ENCODE peak calls at places on chromosomes 16 and 17, in nine cellular contexts. Q is lower lobe of right lung, F is fibroblast of lung, A is stomach, G is IMR-90, P is small intestine, Y is endodermal cell, H is heart right ventricle, L is breast epithelium. J is an unnamed sample.

GRCh38 chr16:85104821-85105391 is 7.4 kb downstream of the CIBAR2 start:
- DNase-seq in Q (peak; percentile 72), F (no peak), A (no peak), G (no peak), P (peak; percentile 53), Y (no peak), H (no peak), L (no peak), J (no peak)

GRCh38 chr16:89973654-89974335 is 25.2 kb downstream of the DEF8 start:
- DNase-seq in Q (no peak), F (no peak), A (no peak), G (no peak), P (peak; percentile 93), Y (no peak), H (no peak), L (no peak), J (no peak)

GRCh38 chr17:36188891-36189306 is 7.7 kb downstream of the CCL3L1 start:
- DNase-seq in Q (peak; percentile 73), F (no peak), A (no peak), G (no peak), P (peak; percentile 49), Y (peak; percentile 44), H (peak; percentile 56), L (no peak), J (no peak)

GRCh38 chr17:7250655-7251329 is 742 bp downstream of the CTDNEP1 start:
- DNase-seq in Q (no peak), F (no peak), A (no peak), G (no peak), P (no peak), Y (peak; percentile 67), H (no peak), L (no peak), J (no peak)

GRCh38 chr16:85511938-85512551 is 101.1 kb upstream of the GSE1 start:
- DNase-seq in Q (no peak), F (no peak), A (no peak), G (no peak), P (no peak), Y (no peak), H (no peak), L (no peak), J (no peak)

GRCh38 chr17:42274812-42275526 is 1.2 kb downstream of the STAT5B start:
- DNase-seq in Q (no peak), F (no peak), A (no peak), G (no peak), P (no peak), Y (no peak), H (no peak), L (no peak), J (no peak)

GRCh38 chr17:9865585-9865984 is 39.5 kb downstream of the RCVRN start:
- DNase-seq in Q (no peak), F (no peak), A (no peak), G (no peak), P (no peak), Y (no peak), H (no peak), L (no peak), J (no peak)

GRCh38 chr17:9272506-9272905 is 251.2 kb downstream of the NTN1 start:
- DNase-seq in Q (no peak), F (no peak), A (no peak), G (no peak), P (no peak), Y (no peak), H (no peak), L (no peak), J (no peak)

GRCh38 chr17:59093702-59094231 is 12.9 kb downstream of the TRIM37 start:
- DNase-seq in Q (peak; percentile 52), F (peak; percentile 98), A (no peak), G (peak; percentile 97), P (no peak), Y (no peak), H (peak; percentile 47), L (no peak), J (peak; percentile 41)

GRCh38 chr17:59097876-59098275 is 8.8 kb downstream of the TRIM37 start:
- DNase-seq in Q (no peak), F (no peak), A (no peak), G (no peak), P (no peak), Y (no peak), H (no peak), L (no peak), J (no peak)

GRCh38 chr17:59093145-59093701 is 13.5 kb downstream of the TRIM37 start:
- DNase-seq in Q (no peak), F (no peak), A (no peak), G (no peak), P (no peak), Y (no peak), H (no peak), L (no peak), J (no peak)

DNA sequence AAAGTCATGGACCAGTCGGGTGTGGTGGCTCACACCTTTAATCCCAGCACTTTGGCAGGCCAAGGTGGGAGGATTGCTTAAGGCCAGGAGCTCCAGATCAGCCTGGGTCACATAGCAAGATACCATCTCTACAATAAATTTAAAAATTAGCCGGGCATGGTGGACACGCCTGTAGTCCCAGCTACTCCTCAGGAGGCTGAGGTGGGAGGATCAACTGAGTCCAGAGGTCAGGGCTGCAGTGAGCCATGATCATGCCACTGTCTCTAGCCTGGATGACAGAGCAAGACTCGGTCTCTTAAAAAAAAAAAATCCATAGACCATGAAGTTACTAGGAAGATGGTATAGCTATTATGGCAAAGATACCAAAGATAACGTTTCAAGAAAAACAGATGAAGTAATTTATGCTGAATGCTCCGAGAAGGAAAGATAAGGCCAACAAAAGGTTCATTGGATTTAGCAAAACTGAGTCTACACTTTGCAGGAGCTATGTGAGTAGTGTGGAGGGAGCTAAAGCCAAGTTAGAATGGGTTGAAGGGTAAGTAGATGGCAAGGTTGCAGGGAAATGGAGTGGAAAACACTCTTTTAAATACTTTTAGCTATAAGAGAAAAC is 11.7 kb downstream of the TRIM37 start:
- DNase-seq in Q (no peak), F (no peak), A (no peak), G (no peak), P (peak; percentile 21), Y (no peak), H (no peak), L (no peak), J (no peak)
- H3K27ac ChIP-seq in Q (no peak overlapping the region), F (peak overlapping the region; percentile 57), A (no peak overlapping the region), G (no peak overlapping the region), P (no peak overlapping the region), Y (no peak overlapping the region), H (peak overlapping the region; percentile 59), L (no peak overlapping the region), J (peak overlapping the region; percentile 70)

GRCh38 chr17:3912827-3913226 is 3.4 kb downstream of the P2RX1 start:
- DNase-seq in Q (no peak), F (no peak), A (no peak), G (no peak), P (no peak), Y (no peak), H (no peak), L (no peak), J (no peak)
- H3K36me3 ChIP-seq in Q (no peaks in the 10 kb centered on the region), F (no peaks in the 10 kb centered on the region), A (no peaks in the 10 kb centered on the region), G (no peaks in the 10 kb centered on the region), P (no peaks in the 10 kb centered on the region), Y (no peaks in the 10 kb centered on the region), H (no peaks in the 10 kb centered on the region), L (no peaks in the 10 kb centered on the region), J (no peaks in the 10 kb centered on the region)

GRCh38 chr17:82943751-82944150 is 103.9 kb upstream of the ZNF750 start:
- DNase-seq in Q (peak; percentile 17), F (no peak), A (no peak), G (no peak), P (no peak), Y (no peak), H (no peak), L (no peak), J (peak; percentile 5)

GRCh38 chr17:82947051-82947991 is 107.5 kb upstream of the ZNF750 start:
- DNase-seq in Q (peak; percentile 41), F (no peak), A (no peak), G (no peak), P (no peak), Y (no peak), H (no peak), L (no peak), J (peak; percentile 8)

GRCh38 chr17:82944990-82945389 is 105.2 kb upstream of the ZNF750 start:
- DNase-seq in Q (no peak), F (no peak), A (no peak), G (no peak), P (no peak), Y (no peak), H (no peak), L (no peak), J (no peak)

GRCh38 chr17:82948081-82948511 is 108.3 kb upstream of the ZNF750 start:
- DNase-seq in Q (peak; percentile 37), F (no peak), A (no peak), G (no peak), P (no peak), Y (no peak), H (no peak), L (no peak), J (peak; percentile 14)

GRCh38 chr17:82946081-82946480 is 106.3 kb upstream of the ZNF750 start:
- DNase-seq in Q (no peak), F (no peak), A (no peak), G (no peak), P (no peak), Y (no peak), H (no peak), L (no peak), J (no peak)
- H3K9me3 ChIP-seq in Q (peaks cover 27% of the 10 kb centered on the region), F (no peaks in the 10 kb centered on the region), A (peaks cover 30% of the 10 kb centered on the region), G (peaks cover 59% of the 10 kb centered on the region), P (no peaks in the 10 kb centered on the region), Y (peaks cover 81% of the 10 kb centered on the region), H (no peaks in the 10 kb centered on the region), L (peaks cover 36% of the 10 kb centered on the region), J (peaks cover 44% of the 10 kb centered on the region)

GRCh38 chr16:16027728-16028310 is 78.4 kb downstream of the ABCC1 start:
- DNase-seq in Q (no peak), F (no peak), A (peak; percentile 90), G (no peak), P (peak; percentile 51), Y (no peak), H (no peak), L (no peak), J (no peak)

GRCh38 chr16:16030449-16030848 is 81.0 kb downstream of the ABCC1 start:
- DNase-seq in Q (peak; percentile 60), F (no peak), A (no peak), G (no peak), P (no peak), Y (no peak), H (no peak), L (no peak), J (no peak)

GRCh38 chr16:16031401-16031800 is 82.0 kb downstream of the ABCC1 start:
- DNase-seq in Q (no peak), F (no peak), A (no peak), G (no peak), P (no peak), Y (no peak), H (no peak), L (no peak), J (no peak)

GRCh38 chr16:16028311-16028999 is 79.0 kb downstream of the ABCC1 start:
- DNase-seq in Q (no peak), F (no peak), A (peak; percentile 77), G (no peak), P (peak; percentile 72), Y (no peak), H (no peak), L (no peak), J (no peak)

DNA sequence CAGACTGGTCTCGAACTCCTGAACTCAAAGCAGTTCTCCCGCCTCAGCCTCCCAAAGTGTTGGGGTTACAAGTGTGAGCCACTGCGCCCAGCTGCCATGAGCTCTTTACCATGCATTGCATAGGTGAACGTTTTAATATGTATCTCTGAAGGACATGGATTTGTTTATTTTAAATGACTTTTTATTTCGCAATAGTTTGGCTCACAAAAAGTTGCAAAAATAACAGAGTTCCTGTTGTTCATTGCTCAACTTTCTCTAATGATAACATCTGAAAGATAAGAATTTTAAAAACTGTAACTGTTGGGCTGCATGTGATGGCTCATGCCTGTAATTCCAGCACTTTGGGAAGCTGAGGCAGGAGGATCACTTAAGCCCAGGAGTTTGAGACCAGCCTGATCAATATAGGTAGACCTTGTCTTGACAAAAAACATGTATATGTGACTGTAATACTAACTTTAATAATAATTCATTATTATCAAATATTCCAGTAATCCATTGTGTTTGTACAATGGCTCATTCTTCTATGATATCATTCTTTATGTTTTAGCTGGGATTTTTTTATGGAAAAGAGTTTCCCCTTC is 80.1 kb downstream of the ABCC1 start:
- DNase-seq in Q (no peak), F (peak; percentile 79), A (no peak), G (peak; percentile 68), P (no peak), Y (no peak), H (no peak), L (no peak), J (no peak)
- H3K27ac ChIP-seq in Q (peak overlapping the region; percentile 67), F (no peak overlapping the region), A (peak overlapping the region; percentile 84), G (peak overlapping the region; percentile 96), P (no peak overlapping the region), Y (no peak overlapping the region), H (no peak overlapping the region), L (peak overlapping the region; percentile 62), J (peak overlapping the region; percentile 61)

J was measured in left ventricle myocardium inferior.